ENCODE peak calls at places on chromosomes 12 and 14, in eight cellular contexts. One of them, this sample, is unnamed.

GRCh38 chr12:8157484-8158198 is 826 bp downstream of the ZNF705A start:
- DNase-seq in GM06990: no peak
- DNase-seq in H4: no peak
- DNase-seq in anterior cingulate cortex: no peak
- DNase-seq in A549: peak
- DNase-seq in amygdala: no peak
- DNase-seq in activated naive CD4-positive, alpha-beta T cell treated with Interleukin-2 at 50 U/mL for 16 hours: no peak
- DNase-seq in fibroblast of the aortic adventitia: no peak
- DNase-seq in this sample: no peak

GRCh38 chr12:106173442-106173841 is 34.7 kb upstream of the NUAK1 start:
- DNase-seq in GM06990: no peak
- DNase-seq in H4: no peak
- DNase-seq in anterior cingulate cortex: no peak
- DNase-seq in A549: no peak
- DNase-seq in amygdala: no peak
- DNase-seq in activated naive CD4-positive, alpha-beta T cell treated with Interleukin-2 at 50 U/mL for 16 hours: no peak
- DNase-seq in fibroblast of the aortic adventitia: no peak
- DNase-seq in this sample: no peak

GRCh38 chr12:106296179-106296877 is 6.2 kb upstream of the TCP11L2 start:
- DNase-seq in GM06990: no peak
- DNase-seq in H4: peak
- DNase-seq in anterior cingulate cortex: no peak
- DNase-seq in A549: peak
- DNase-seq in amygdala: no peak
- DNase-seq in activated naive CD4-positive, alpha-beta T cell treated with Interleukin-2 at 50 U/mL for 16 hours: no peak
- DNase-seq in fibroblast of the aortic adventitia: peak
- DNase-seq in this sample: no peak

GRCh38 chr12:10405294-10405693 is 4.3 kb downstream of the KLRC4 start:
- DNase-seq in GM06990: no peak
- DNase-seq in H4: no peak
- DNase-seq in anterior cingulate cortex: no peak
- DNase-seq in A549: no peak
- DNase-seq in amygdala: no peak
- DNase-seq in activated naive CD4-positive, alpha-beta T cell treated with Interleukin-2 at 50 U/mL for 16 hours: no peak
- DNase-seq in fibroblast of the aortic adventitia: no peak
- DNase-seq in this sample: no peak

GRCh38 chr12:115210533-115211252 is 526.7 kb upstream of the TBX3 start:
- DNase-seq in GM06990: no peak
- DNase-seq in H4: no peak
- DNase-seq in anterior cingulate cortex: no peak
- DNase-seq in A549: no peak
- DNase-seq in amygdala: no peak
- DNase-seq in activated naive CD4-positive, alpha-beta T cell treated with Interleukin-2 at 50 U/mL for 16 hours: no peak
- DNase-seq in fibroblast of the aortic adventitia: no peak
- DNase-seq in this sample: no peak

GRCh38 chr12:22919883-22920282 is 294.9 kb downstream of the ETNK1 start:
- DNase-seq in GM06990: no peak
- DNase-seq in H4: no peak
- DNase-seq in anterior cingulate cortex: no peak
- DNase-seq in A549: no peak
- DNase-seq in amygdala: no peak
- DNase-seq in activated naive CD4-positive, alpha-beta T cell treated with Interleukin-2 at 50 U/mL for 16 hours: no peak
- DNase-seq in fibroblast of the aortic adventitia: no peak
- DNase-seq in this sample: no peak

GRCh38 chr12:25054783-25055144 is 105.9 kb upstream of the BCAT1 start:
- DNase-seq in GM06990: peak
- DNase-seq in H4: no peak
- DNase-seq in anterior cingulate cortex: no peak
- DNase-seq in A549: no peak
- DNase-seq in amygdala: no peak
- DNase-seq in activated naive CD4-positive, alpha-beta T cell treated with Interleukin-2 at 50 U/mL for 16 hours: peak
- DNase-seq in fibroblast of the aortic adventitia: no peak
- DNase-seq in this sample: no peak

GRCh38 chr12:64616221-64616620 is 5.9 kb downstream of the RASSF3 start:
- DNase-seq in GM06990: no peak
- DNase-seq in H4: no peak
- DNase-seq in anterior cingulate cortex: no peak
- DNase-seq in A549: no peak
- DNase-seq in amygdala: no peak
- DNase-seq in activated naive CD4-positive, alpha-beta T cell treated with Interleukin-2 at 50 U/mL for 16 hours: no peak
- DNase-seq in fibroblast of the aortic adventitia: peak
- DNase-seq in this sample: no peak

GRCh38 chr12:115407036-115407435 is 723.1 kb upstream of the TBX3 start:
- DNase-seq in GM06990: no peak
- DNase-seq in H4: no peak
- DNase-seq in anterior cingulate cortex: no peak
- DNase-seq in A549: no peak
- DNase-seq in amygdala: no peak
- DNase-seq in activated naive CD4-positive, alpha-beta T cell treated with Interleukin-2 at 50 U/mL for 16 hours: no peak
- DNase-seq in fibroblast of the aortic adventitia: no peak
- DNase-seq in this sample: no peak

GRCh38 chr14:104383088-104383805 is 196.3 kb upstream of the C14orf180 start:
- DNase-seq in GM06990: no peak
- DNase-seq in H4: no peak
- DNase-seq in anterior cingulate cortex: no peak
- DNase-seq in A549: no peak
- DNase-seq in amygdala: no peak
- DNase-seq in activated naive CD4-positive, alpha-beta T cell treated with Interleukin-2 at 50 U/mL for 16 hours: no peak
- DNase-seq in fibroblast of the aortic adventitia: no peak
- DNase-seq in this sample: no peak

GRCh38 chr14:61460853-61461611 is 139.7 kb downstream of the PRKCH start:
- DNase-seq in GM06990: no peak
- DNase-seq in H4: no peak
- DNase-seq in anterior cingulate cortex: no peak
- DNase-seq in A549: no peak
- DNase-seq in amygdala: no peak
- DNase-seq in activated naive CD4-positive, alpha-beta T cell treated with Interleukin-2 at 50 U/mL for 16 hours: no peak
- DNase-seq in fibroblast of the aortic adventitia: no peak
- DNase-seq in this sample: no peak

GRCh38 chr12:19744760-19745218 is 305.5 kb downstream of the AEBP2 start:
- DNase-seq in GM06990: no peak
- DNase-seq in H4: peak
- DNase-seq in anterior cingulate cortex: no peak
- DNase-seq in A549: peak
- DNase-seq in amygdala: no peak
- DNase-seq in activated naive CD4-positive, alpha-beta T cell treated with Interleukin-2 at 50 U/mL for 16 hours: no peak
- DNase-seq in fibroblast of the aortic adventitia: peak
- DNase-seq in this sample: no peak

GRCh38 chr14:53368714-53369191 is 215.6 kb upstream of the DDHD1 start:
- DNase-seq in GM06990: peak
- DNase-seq in H4: peak
- DNase-seq in anterior cingulate cortex: no peak
- DNase-seq in A549: peak
- DNase-seq in amygdala: no peak
- DNase-seq in activated naive CD4-positive, alpha-beta T cell treated with Interleukin-2 at 50 U/mL for 16 hours: no peak
- DNase-seq in fibroblast of the aortic adventitia: peak
- DNase-seq in this sample: no peak

GRCh38 chr12:128069359-128069997 is 197.5 kb upstream of the TMEM132C start:
- DNase-seq in GM06990: no peak
- DNase-seq in H4: peak
- DNase-seq in anterior cingulate cortex: no peak
- DNase-seq in A549: peak
- DNase-seq in amygdala: no peak
- DNase-seq in activated naive CD4-positive, alpha-beta T cell treated with Interleukin-2 at 50 U/mL for 16 hours: no peak
- DNase-seq in fibroblast of the aortic adventitia: peak
- DNase-seq in this sample: peak

GRCh38 chr12:462936-463705 is 3.4 kb downstream of the B4GALNT3 start:
- DNase-seq in GM06990: no peak
- DNase-seq in H4: peak
- DNase-seq in anterior cingulate cortex: no peak
- DNase-seq in A549: no peak
- DNase-seq in amygdala: no peak
- DNase-seq in activated naive CD4-positive, alpha-beta T cell treated with Interleukin-2 at 50 U/mL for 16 hours: no peak
- DNase-seq in fibroblast of the aortic adventitia: no peak
- DNase-seq in this sample: no peak

GRCh38 chr14:31880935-31881334 is 196.2 kb upstream of the ARHGAP5 start:
- DNase-seq in GM06990: no peak
- DNase-seq in H4: peak
- DNase-seq in anterior cingulate cortex: no peak
- DNase-seq in A549: peak
- DNase-seq in amygdala: no peak
- DNase-seq in activated naive CD4-positive, alpha-beta T cell treated with Interleukin-2 at 50 U/mL for 16 hours: no peak
- DNase-seq in fibroblast of the aortic adventitia: peak
- DNase-seq in this sample: no peak

GRCh38 chr12:39959016-39959415 is 146.9 kb downstream of the SLC2A13 start:
- DNase-seq in GM06990: no peak
- DNase-seq in H4: no peak
- DNase-seq in anterior cingulate cortex: no peak
- DNase-seq in A549: no peak
- DNase-seq in amygdala: no peak
- DNase-seq in activated naive CD4-positive, alpha-beta T cell treated with Interleukin-2 at 50 U/mL for 16 hours: no peak
- DNase-seq in fibroblast of the aortic adventitia: no peak
- DNase-seq in this sample: no peak

GRCh38 chr12:125142601-125143000 is 77.4 kb downstream of the AACS start:
- DNase-seq in GM06990: no peak
- DNase-seq in H4: no peak
- DNase-seq in anterior cingulate cortex: no peak
- DNase-seq in A549: no peak
- DNase-seq in amygdala: no peak
- DNase-seq in activated naive CD4-positive, alpha-beta T cell treated with Interleukin-2 at 50 U/mL for 16 hours: no peak
- DNase-seq in fibroblast of the aortic adventitia: peak
- DNase-seq in this sample: no peak

GRCh38 chr12:122501489-122501989 is 807 bp upstream of the ZCCHC8 start:
- DNase-seq in GM06990: peak
- DNase-seq in H4: no peak
- DNase-seq in anterior cingulate cortex: no peak
- DNase-seq in A549: no peak
- DNase-seq in amygdala: no peak
- DNase-seq in activated naive CD4-positive, alpha-beta T cell treated with Interleukin-2 at 50 U/mL for 16 hours: no peak
- DNase-seq in fibroblast of the aortic adventitia: no peak
- DNase-seq in this sample: peak

GRCh38 chr12:19431407-19432308 is 7.6 kb upstream of the AEBP2 start:
- DNase-seq in GM06990: peak
- DNase-seq in H4: no peak
- DNase-seq in anterior cingulate cortex: no peak
- DNase-seq in A549: peak
- DNase-seq in amygdala: no peak
- DNase-seq in activated naive CD4-positive, alpha-beta T cell treated with Interleukin-2 at 50 U/mL for 16 hours: peak
- DNase-seq in fibroblast of the aortic adventitia: peak
- DNase-seq in this sample: peak

GRCh38 chr14:95603415-95603814 is 68.6 kb downstream of the GLRX5 start:
- DNase-seq in GM06990: no peak
- DNase-seq in H4: no peak
- DNase-seq in anterior cingulate cortex: no peak
- DNase-seq in A549: no peak
- DNase-seq in amygdala: no peak
- DNase-seq in activated naive CD4-positive, alpha-beta T cell treated with Interleukin-2 at 50 U/mL for 16 hours: no peak
- DNase-seq in fibroblast of the aortic adventitia: no peak
- DNase-seq in this sample: no peak

GRCh38 chr14:60505448-60505847 is 3.5 kb upstream of the SIX6 start:
- DNase-seq in GM06990: no peak
- DNase-seq in H4: no peak
- DNase-seq in anterior cingulate cortex: no peak
- DNase-seq in A549: no peak
- DNase-seq in amygdala: no peak
- DNase-seq in activated naive CD4-positive, alpha-beta T cell treated with Interleukin-2 at 50 U/mL for 16 hours: no peak
- DNase-seq in fibroblast of the aortic adventitia: no peak
- DNase-seq in this sample: no peak

GRCh38 chr12:100154472-100155247 is 12.0 kb upstream of the BLTP3B start:
- DNase-seq in GM06990: peak
- DNase-seq in H4: peak
- DNase-seq in anterior cingulate cortex: no peak
- DNase-seq in A549: peak
- DNase-seq in amygdala: no peak
- DNase-seq in activated naive CD4-positive, alpha-beta T cell treated with Interleukin-2 at 50 U/mL for 16 hours: peak
- DNase-seq in fibroblast of the aortic adventitia: peak
- DNase-seq in this sample: peak

GRCh38 chr12:55996715-55997534 is at the start of gene SUOX:
- DNase-seq in GM06990: peak
- DNase-seq in H4: peak
- DNase-seq in anterior cingulate cortex: peak
- DNase-seq in A549: peak
- DNase-seq in amygdala: peak
- DNase-seq in activated naive CD4-positive, alpha-beta T cell treated with Interleukin-2 at 50 U/mL for 16 hours: no peak
- DNase-seq in fibroblast of the aortic adventitia: peak
- DNase-seq in this sample: peak

GRCh38 chr12:85558684-85559083 is 277.5 kb downstream of the RASSF9 start:
- DNase-seq in GM06990: no peak
- DNase-seq in H4: no peak
- DNase-seq in anterior cingulate cortex: no peak
- DNase-seq in A549: no peak
- DNase-seq in amygdala: no peak
- DNase-seq in activated naive CD4-positive, alpha-beta T cell treated with Interleukin-2 at 50 U/mL for 16 hours: no peak
- DNase-seq in fibroblast of the aortic adventitia: no peak
- DNase-seq in this sample: no peak

GRCh38 chr14:66746316-66747006 is 238.5 kb downstream of the GPHN start:
- DNase-seq in GM06990: no peak
- DNase-seq in H4: peak
- DNase-seq in anterior cingulate cortex: no peak
- DNase-seq in A549: peak
- DNase-seq in amygdala: no peak
- DNase-seq in activated naive CD4-positive, alpha-beta T cell treated with Interleukin-2 at 50 U/mL for 16 hours: no peak
- DNase-seq in fibroblast of the aortic adventitia: peak
- DNase-seq in this sample: peak

This sample was measured in GM13977.